ENCODE peak calls at places on chromosome 16, in nine cellular contexts. One of them, this sample, is unnamed.

GRCh38 chr16:3127745-3128144 is 7.1 kb upstream of the ZNF213 start:
- DNase-seq in AG09319: no peak
- DNase-seq in activated naive CD4-positive, alpha-beta T cell treated with anti-CD3 and anti-CD28 coated beads, Interleukin-2, amount 10 ng/mL, durations not matched to agents 7 days and 5 days: no peak
- DNase-seq in NCI-H1092 treated with DMSO at 0.1 percent for 48 hours: no peak
- DNase-seq in SK-N-MC: no peak
- DNase-seq in mesenchymal stem cell: no peak
- DNase-seq in AG08396: no peak
- DNase-seq in endothelial cell: no peak
- DNase-seq in GM23248: no peak
- DNase-seq in this sample: no peak

GRCh38 chr16:53358884-53359283 is 75.4 kb upstream of the RBL2 start:
- DNase-seq in AG09319: no peak
- DNase-seq in activated naive CD4-positive, alpha-beta T cell treated with anti-CD3 and anti-CD28 coated beads, Interleukin-2, amount 10 ng/mL, durations not matched to agents 7 days and 5 days: no peak
- DNase-seq in NCI-H1092 treated with DMSO at 0.1 percent for 48 hours: peak; percentile 10
- DNase-seq in SK-N-MC: no peak
- DNase-seq in mesenchymal stem cell: no peak
- DNase-seq in AG08396: no peak
- DNase-seq in endothelial cell: no peak
- DNase-seq in GM23248: no peak
- DNase-seq in this sample: no peak

GRCh38 chr16:6249863-6250262 is 1082.8 kb upstream of the RBFOX1 start:
- DNase-seq in AG09319: no peak
- DNase-seq in activated naive CD4-positive, alpha-beta T cell treated with anti-CD3 and anti-CD28 coated beads, Interleukin-2, amount 10 ng/mL, durations not matched to agents 7 days and 5 days: no peak
- DNase-seq in NCI-H1092 treated with DMSO at 0.1 percent for 48 hours: no peak
- DNase-seq in SK-N-MC: no peak
- DNase-seq in mesenchymal stem cell: no peak
- DNase-seq in AG08396: no peak
- DNase-seq in endothelial cell: no peak
- DNase-seq in GM23248: no peak
- DNase-seq in this sample: no peak

GRCh38 chr16:27355610-27356009 is 41.8 kb downstream of the IL4R start:
- DNase-seq in AG09319: no peak
- DNase-seq in activated naive CD4-positive, alpha-beta T cell treated with anti-CD3 and anti-CD28 coated beads, Interleukin-2, amount 10 ng/mL, durations not matched to agents 7 days and 5 days: peak; percentile 61
- DNase-seq in NCI-H1092 treated with DMSO at 0.1 percent for 48 hours: no peak
- DNase-seq in SK-N-MC: no peak
- DNase-seq in mesenchymal stem cell: peak; percentile 36
- DNase-seq in AG08396: peak; percentile 39
- DNase-seq in endothelial cell: peak; percentile 52
- DNase-seq in GM23248: peak; percentile 61
- DNase-seq in this sample: no peak

GRCh38 chr16:78608305-78608776 is 508.9 kb downstream of the WWOX start:
- DNase-seq in AG09319: no peak
- DNase-seq in activated naive CD4-positive, alpha-beta T cell treated with anti-CD3 and anti-CD28 coated beads, Interleukin-2, amount 10 ng/mL, durations not matched to agents 7 days and 5 days: no peak
- DNase-seq in NCI-H1092 treated with DMSO at 0.1 percent for 48 hours: no peak
- DNase-seq in SK-N-MC: no peak
- DNase-seq in mesenchymal stem cell: peak; percentile 84
- DNase-seq in AG08396: no peak
- DNase-seq in endothelial cell: no peak
- DNase-seq in GM23248: no peak
- DNase-seq in this sample: peak; percentile 66

GRCh38 chr16:74862743-74863244 is 88.2 kb upstream of the FA2H start:
- DNase-seq in AG09319: no peak
- DNase-seq in activated naive CD4-positive, alpha-beta T cell treated with anti-CD3 and anti-CD28 coated beads, Interleukin-2, amount 10 ng/mL, durations not matched to agents 7 days and 5 days: no peak
- DNase-seq in NCI-H1092 treated with DMSO at 0.1 percent for 48 hours: peak; percentile 35
- DNase-seq in SK-N-MC: peak; percentile 20
- DNase-seq in mesenchymal stem cell: peak; percentile 57
- DNase-seq in AG08396: peak; percentile 51
- DNase-seq in endothelial cell: no peak
- DNase-seq in GM23248: peak; percentile 51
- DNase-seq in this sample: no peak

GRCh38 chr16:68756250-68757051 is 19.4 kb downstream of the CDH1 start:
- DNase-seq in AG09319: no peak
- DNase-seq in activated naive CD4-positive, alpha-beta T cell treated with anti-CD3 and anti-CD28 coated beads, Interleukin-2, amount 10 ng/mL, durations not matched to agents 7 days and 5 days: peak; percentile 48
- DNase-seq in NCI-H1092 treated with DMSO at 0.1 percent for 48 hours: peak; percentile 25
- DNase-seq in SK-N-MC: no peak
- DNase-seq in mesenchymal stem cell: no peak
- DNase-seq in AG08396: no peak
- DNase-seq in endothelial cell: no peak
- DNase-seq in GM23248: no peak
- DNase-seq in this sample: no peak

GRCh38 chr16:27067138-27067537 is 411 bp downstream of the C16orf82 start:
- DNase-seq in AG09319: no peak
- DNase-seq in activated naive CD4-positive, alpha-beta T cell treated with anti-CD3 and anti-CD28 coated beads, Interleukin-2, amount 10 ng/mL, durations not matched to agents 7 days and 5 days: no peak
- DNase-seq in NCI-H1092 treated with DMSO at 0.1 percent for 48 hours: peak; percentile 9
- DNase-seq in SK-N-MC: no peak
- DNase-seq in mesenchymal stem cell: no peak
- DNase-seq in AG08396: peak; percentile 30
- DNase-seq in endothelial cell: no peak
- DNase-seq in GM23248: peak; percentile 6
- DNase-seq in this sample: no peak

GRCh38 chr16:23996258-23996955 is 160.6 kb downstream of the PRKCB start:
- DNase-seq in AG09319: no peak
- DNase-seq in activated naive CD4-positive, alpha-beta T cell treated with anti-CD3 and anti-CD28 coated beads, Interleukin-2, amount 10 ng/mL, durations not matched to agents 7 days and 5 days: no peak
- DNase-seq in NCI-H1092 treated with DMSO at 0.1 percent for 48 hours: no peak
- DNase-seq in SK-N-MC: no peak
- DNase-seq in mesenchymal stem cell: no peak
- DNase-seq in AG08396: no peak
- DNase-seq in endothelial cell: no peak
- DNase-seq in GM23248: no peak
- DNase-seq in this sample: no peak

GRCh38 chr16:30335598-30336474 is 19.3 kb downstream of the CD2BP2 start:
- DNase-seq in AG09319: no peak
- DNase-seq in activated naive CD4-positive, alpha-beta T cell treated with anti-CD3 and anti-CD28 coated beads, Interleukin-2, amount 10 ng/mL, durations not matched to agents 7 days and 5 days: peak; percentile 56
- DNase-seq in NCI-H1092 treated with DMSO at 0.1 percent for 48 hours: peak; percentile 34
- DNase-seq in SK-N-MC: no peak
- DNase-seq in mesenchymal stem cell: no peak
- DNase-seq in AG08396: peak; percentile 9
- DNase-seq in endothelial cell: no peak
- DNase-seq in GM23248: peak; percentile 53
- DNase-seq in this sample: no peak

GRCh38 chr16:81523387-81524115 is 78.9 kb downstream of the CMIP start:
- DNase-seq in AG09319: no peak
- DNase-seq in activated naive CD4-positive, alpha-beta T cell treated with anti-CD3 and anti-CD28 coated beads, Interleukin-2, amount 10 ng/mL, durations not matched to agents 7 days and 5 days: no peak
- DNase-seq in NCI-H1092 treated with DMSO at 0.1 percent for 48 hours: no peak
- DNase-seq in SK-N-MC: no peak
- DNase-seq in mesenchymal stem cell: no peak
- DNase-seq in AG08396: peak; percentile 65
- DNase-seq in endothelial cell: no peak
- DNase-seq in GM23248: peak; percentile 93
- DNase-seq in this sample: peak; percentile 44

GRCh38 chr16:56312556-56312955 is 112.8 kb downstream of the AMFR start:
- DNase-seq in AG09319: no peak
- DNase-seq in activated naive CD4-positive, alpha-beta T cell treated with anti-CD3 and anti-CD28 coated beads, Interleukin-2, amount 10 ng/mL, durations not matched to agents 7 days and 5 days: no peak
- DNase-seq in NCI-H1092 treated with DMSO at 0.1 percent for 48 hours: no peak
- DNase-seq in SK-N-MC: no peak
- DNase-seq in mesenchymal stem cell: no peak
- DNase-seq in AG08396: no peak
- DNase-seq in endothelial cell: no peak
- DNase-seq in GM23248: no peak
- DNase-seq in this sample: no peak

GRCh38 chr16:77833906-77834599 is 45.7 kb downstream of the VAT1L start:
- DNase-seq in AG09319: no peak
- DNase-seq in activated naive CD4-positive, alpha-beta T cell treated with anti-CD3 and anti-CD28 coated beads, Interleukin-2, amount 10 ng/mL, durations not matched to agents 7 days and 5 days: no peak
- DNase-seq in NCI-H1092 treated with DMSO at 0.1 percent for 48 hours: no peak
- DNase-seq in SK-N-MC: no peak
- DNase-seq in mesenchymal stem cell: peak; percentile 78
- DNase-seq in AG08396: peak; percentile 24
- DNase-seq in endothelial cell: peak; percentile 48
- DNase-seq in GM23248: peak; percentile 82
- DNase-seq in this sample: no peak

GRCh38 chr16:3986235-3986544 is 105.7 kb upstream of the CREBBP start:
- DNase-seq in AG09319: no peak
- DNase-seq in activated naive CD4-positive, alpha-beta T cell treated with anti-CD3 and anti-CD28 coated beads, Interleukin-2, amount 10 ng/mL, durations not matched to agents 7 days and 5 days: no peak
- DNase-seq in NCI-H1092 treated with DMSO at 0.1 percent for 48 hours: no peak
- DNase-seq in SK-N-MC: no peak
- DNase-seq in mesenchymal stem cell: no peak
- DNase-seq in AG08396: no peak
- DNase-seq in endothelial cell: no peak
- DNase-seq in GM23248: no peak
- DNase-seq in this sample: no peak

GRCh38 chr16:66344533-66345145 is 21.9 kb upstream of the CDH5 start:
- DNase-seq in AG09319: peak; percentile 12
- DNase-seq in activated naive CD4-positive, alpha-beta T cell treated with anti-CD3 and anti-CD28 coated beads, Interleukin-2, amount 10 ng/mL, durations not matched to agents 7 days and 5 days: peak; percentile 49
- DNase-seq in NCI-H1092 treated with DMSO at 0.1 percent for 48 hours: peak; percentile 76
- DNase-seq in SK-N-MC: peak; percentile 40
- DNase-seq in mesenchymal stem cell: peak; percentile 44
- DNase-seq in AG08396: no peak
- DNase-seq in endothelial cell: peak; percentile 53
- DNase-seq in GM23248: peak; percentile 73
- DNase-seq in this sample: no peak